ENCODE peak calls at places on chromosomes 11 and 22, in four cellular contexts. F is stimulated activated CD4-positive, alpha-beta T cell treated with anti-CD3 and anti-CD28 coated beads, Interleukin-2, amount 100 ng/mL, for 48 hours; S is choroid plexus epithelial cell; C is HS-27A. K is an unnamed sample.

GRCh38 chr11:65067446-65067845 is 9.1 kb upstream of the NAALADL1 start:
- DNase-seq in F (no peak), S (no peak), C (no peak), K (peak)

GRCh38 chr11:128379587-128380279 is 207.6 kb downstream of the ETS1 start:
- DNase-seq in F (no peak), S (no peak), C (no peak), K (no peak)

GRCh38 chr11:43282607-43283440 is 29.0 kb upstream of the API5 start:
- DNase-seq in F (peak), S (peak), C (no peak), K (peak)

GRCh38 chr22:46150615-46151423 is 493 bp downstream of the PPARA start:
- DNase-seq in F (peak), S (no peak), C (no peak), K (peak)

GRCh38 chr11:2178906-2179494 is 7.4 kb upstream of the TH start:
- DNase-seq in F (no peak), S (peak), C (peak), K (no peak)

GRCh38 chr11:65538232-65538914 is 13.5 kb downstream of the SCYL1 start:
- DNase-seq in F (no peak), S (no peak), C (no peak), K (no peak)

GRCh38 chr11:10878408-10879214 is 20.8 kb upstream of the ZBED5 start:
- DNase-seq in F (no peak), S (peak), C (peak), K (no peak)

GRCh38 chr11:106765849-106766248 is 252.4 kb downstream of the GUCY1A2 start:
- DNase-seq in F (no peak), S (no peak), C (no peak), K (no peak)

GRCh38 chr11:12815931-12816494 is 141.8 kb downstream of the TEAD1 start:
- DNase-seq in F (no peak), S (no peak), C (no peak), K (no peak)

GRCh38 chr22:31647066-31647465 is 14.9 kb downstream of the PISD start:
- DNase-seq in F (no peak), S (no peak), C (no peak), K (no peak)

GRCh38 chr11:97414801-97415200 is 1025.0 kb downstream of the JRKL start:
- DNase-seq in F (no peak), S (no peak), C (peak), K (no peak)

GRCh38 chr22:41833369-41834004 is 582 bp downstream of the SREBF2 start:
- DNase-seq in F (peak), S (no peak), C (no peak), K (peak)

GRCh38 chr11:45671246-45672171 is 6.1 kb upstream of the CHST1 start:
- DNase-seq in F (no peak), S (no peak), C (no peak), K (no peak)

GRCh38 chr22:21446128-21446826 is 20.9 kb upstream of the TMEM191C start:
- DNase-seq in F (no peak), S (no peak), C (no peak), K (no peak)

GRCh38 chr11:27296406-27296994 is 66.5 kb downstream of the CCDC34 start:
- DNase-seq in F (no peak), S (peak), C (no peak), K (no peak)